ENCODE peak calls at places on chromosomes 2 and 18, in six cellular contexts. One of them, this sample, is unnamed.

GRCh38 chr2:18544171-18544570 is 16.3 kb downstream of the RDH14 start:
- DNase-seq in heart left ventricle: no peak
- DNase-seq in uterus: no peak
- DNase-seq in CD8-positive, alpha-beta T cell: no peak
- DNase-seq in AG04450: no peak
- DNase-seq in astrocyte of the spinal cord: no peak
- DNase-seq in this sample: peak; percentile 13

GRCh38 chr2:71379086-71379485 is 47.5 kb downstream of the ZNF638 start:
- DNase-seq in heart left ventricle: no peak
- DNase-seq in uterus: no peak
- DNase-seq in CD8-positive, alpha-beta T cell: no peak
- DNase-seq in AG04450: peak; percentile 27
- DNase-seq in astrocyte of the spinal cord: peak; percentile 85
- DNase-seq in this sample: peak; percentile 67

GRCh38 chr2:169260246-169260645 is 102.1 kb downstream of the LRP2 start:
- DNase-seq in heart left ventricle: no peak
- DNase-seq in uterus: no peak
- DNase-seq in CD8-positive, alpha-beta T cell: no peak
- DNase-seq in AG04450: no peak
- DNase-seq in astrocyte of the spinal cord: no peak
- DNase-seq in this sample: no peak

GRCh38 chr2:219500135-219500534 is 1.4 kb downstream of the GMPPA start:
- DNase-seq in heart left ventricle: no peak
- DNase-seq in uterus: no peak
- DNase-seq in CD8-positive, alpha-beta T cell: peak; percentile 1
- DNase-seq in AG04450: no peak
- DNase-seq in astrocyte of the spinal cord: no peak
- DNase-seq in this sample: no peak

GRCh38 chr2:33377048-33377447 is 99.4 kb upstream of the RASGRP3 start:
- DNase-seq in heart left ventricle: no peak
- DNase-seq in uterus: no peak
- DNase-seq in CD8-positive, alpha-beta T cell: no peak
- DNase-seq in AG04450: no peak
- DNase-seq in astrocyte of the spinal cord: no peak
- DNase-seq in this sample: no peak

GRCh38 chr2:30732876-30733275 is 74.4 kb downstream of the CAPN13 start:
- DNase-seq in heart left ventricle: no peak
- DNase-seq in uterus: no peak
- DNase-seq in CD8-positive, alpha-beta T cell: no peak
- DNase-seq in AG04450: no peak
- DNase-seq in astrocyte of the spinal cord: no peak
- DNase-seq in this sample: no peak

GRCh38 chr18:61502472-61502871 is 169.2 kb downstream of the CDH20 start:
- DNase-seq in heart left ventricle: no peak
- DNase-seq in uterus: peak; percentile 22
- DNase-seq in CD8-positive, alpha-beta T cell: no peak
- DNase-seq in AG04450: peak; percentile 32
- DNase-seq in astrocyte of the spinal cord: peak; percentile 65
- DNase-seq in this sample: peak; percentile 64

GRCh38 chr18:24535831-24536230 is 75.4 kb downstream of the HRH4 start:
- DNase-seq in heart left ventricle: no peak
- DNase-seq in uterus: no peak
- DNase-seq in CD8-positive, alpha-beta T cell: no peak
- DNase-seq in AG04450: no peak
- DNase-seq in astrocyte of the spinal cord: no peak
- DNase-seq in this sample: no peak

GRCh38 chr2:239309398-239310245 is 91.2 kb downstream of the HDAC4 start:
- DNase-seq in heart left ventricle: no peak
- DNase-seq in uterus: peak; percentile 31
- DNase-seq in CD8-positive, alpha-beta T cell: no peak
- DNase-seq in AG04450: no peak
- DNase-seq in astrocyte of the spinal cord: no peak
- DNase-seq in this sample: no peak

GRCh38 chr2:127403460-127403859 is 14.8 kb upstream of the PROC start:
- DNase-seq in heart left ventricle: no peak
- DNase-seq in uterus: no peak
- DNase-seq in CD8-positive, alpha-beta T cell: no peak
- DNase-seq in AG04450: no peak
- DNase-seq in astrocyte of the spinal cord: no peak
- DNase-seq in this sample: no peak

GRCh38 chr2:165697727-165698620 is 96.1 kb downstream of the GALNT3 start:
- DNase-seq in heart left ventricle: no peak
- DNase-seq in uterus: no peak
- DNase-seq in CD8-positive, alpha-beta T cell: no peak
- DNase-seq in AG04450: no peak
- DNase-seq in astrocyte of the spinal cord: no peak
- DNase-seq in this sample: no peak

GRCh38 chr2:144170172-144170571 is 349.7 kb downstream of the ZEB2 start:
- DNase-seq in heart left ventricle: no peak
- DNase-seq in uterus: no peak
- DNase-seq in CD8-positive, alpha-beta T cell: no peak
- DNase-seq in AG04450: no peak
- DNase-seq in astrocyte of the spinal cord: no peak
- DNase-seq in this sample: no peak

GRCh38 chr2:8676915-8677645 is 4.8 kb upstream of the ID2 start:
- DNase-seq in heart left ventricle: no peak
- DNase-seq in uterus: no peak
- DNase-seq in CD8-positive, alpha-beta T cell: no peak
- DNase-seq in AG04450: no peak
- DNase-seq in astrocyte of the spinal cord: no peak
- DNase-seq in this sample: no peak

GRCh38 chr2:207796585-207797350 is 27.1 kb upstream of the FZD5 start:
- DNase-seq in heart left ventricle: no peak
- DNase-seq in uterus: no peak
- DNase-seq in CD8-positive, alpha-beta T cell: no peak
- DNase-seq in AG04450: no peak
- DNase-seq in astrocyte of the spinal cord: no peak
- DNase-seq in this sample: peak; percentile 47

GRCh38 chr2:102356381-102356712 is 751 bp downstream of the IL18R1 start:
- DNase-seq in heart left ventricle: no peak
- DNase-seq in uterus: no peak
- DNase-seq in CD8-positive, alpha-beta T cell: no peak
- DNase-seq in AG04450: no peak
- DNase-seq in astrocyte of the spinal cord: no peak
- DNase-seq in this sample: no peak

GRCh38 chr2:108643450-108643849 is 75.8 kb upstream of the RANBP2 start:
- DNase-seq in heart left ventricle: no peak
- DNase-seq in uterus: no peak
- DNase-seq in CD8-positive, alpha-beta T cell: no peak
- DNase-seq in AG04450: no peak
- DNase-seq in astrocyte of the spinal cord: no peak
- DNase-seq in this sample: no peak

GRCh38 chr2:111209045-111209514 is 88.4 kb downstream of the BCL2L11 start:
- DNase-seq in heart left ventricle: no peak
- DNase-seq in uterus: no peak
- DNase-seq in CD8-positive, alpha-beta T cell: no peak
- DNase-seq in AG04450: peak; percentile 68
- DNase-seq in astrocyte of the spinal cord: peak; percentile 87
- DNase-seq in this sample: peak; percentile 61

GRCh38 chr2:160367887-160368286 is 125.7 kb downstream of the RBMS1 start:
- DNase-seq in heart left ventricle: no peak
- DNase-seq in uterus: no peak
- DNase-seq in CD8-positive, alpha-beta T cell: no peak
- DNase-seq in AG04450: peak; percentile 94
- DNase-seq in astrocyte of the spinal cord: peak; percentile 98
- DNase-seq in this sample: no peak

DNA sequence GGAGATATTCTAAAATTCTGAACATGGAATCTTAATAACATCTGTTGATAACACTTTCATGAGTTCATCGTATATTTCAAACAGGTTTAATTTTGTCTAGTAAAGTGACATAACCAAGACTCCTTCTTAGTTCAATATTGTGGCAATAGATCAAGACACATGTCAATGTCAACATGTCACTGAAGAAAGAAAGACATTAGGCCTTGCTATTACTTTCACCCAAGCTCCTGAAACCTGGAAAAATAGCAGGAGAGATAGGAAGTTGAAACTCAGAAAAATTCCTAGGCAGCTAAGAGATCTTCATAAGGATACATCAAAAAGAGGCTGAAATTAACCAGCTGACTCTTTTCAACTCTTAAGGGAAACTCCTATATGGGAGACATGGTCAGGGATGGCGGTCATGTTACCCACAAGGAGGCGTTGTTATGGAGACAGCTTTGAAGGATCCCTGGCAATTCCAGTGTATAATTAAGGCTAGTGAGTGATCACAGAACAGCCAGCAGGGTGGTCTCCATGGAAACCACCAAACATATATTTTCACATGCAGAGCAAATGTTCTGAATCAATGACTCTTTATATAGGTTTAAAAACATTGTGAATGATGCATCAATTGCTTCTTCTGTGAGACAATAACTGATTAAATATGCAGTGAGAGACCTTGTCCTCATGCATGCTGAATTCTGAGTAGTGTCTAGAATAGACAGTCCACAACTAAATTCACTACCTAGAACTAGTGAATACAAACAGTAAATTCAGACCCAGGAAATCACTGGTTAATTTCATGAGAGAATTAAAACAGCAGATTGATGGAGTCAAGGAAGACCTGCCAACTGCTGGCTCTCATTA is 115.3 kb upstream of the RIOK3 start:
- DNase-seq in heart left ventricle: no peak
- DNase-seq in uterus: no peak
- DNase-seq in CD8-positive, alpha-beta T cell: no peak
- DNase-seq in AG04450: peak; percentile 30
- DNase-seq in astrocyte of the spinal cord: peak; percentile 71
- DNase-seq in this sample: peak; percentile 7
- TF ChIP-seq CTCF in heart left ventricle: no peak
- TF ChIP-seq CTCF in uterus: no peak
- TF ChIP-seq CTCF in CD8-positive, alpha-beta T cell: no peak
- TF ChIP-seq CTCF in AG04450: no peak
- TF ChIP-seq CTCF in astrocyte of the spinal cord: no peak
- TF ChIP-seq CTCF in this sample: no peak

DNA sequence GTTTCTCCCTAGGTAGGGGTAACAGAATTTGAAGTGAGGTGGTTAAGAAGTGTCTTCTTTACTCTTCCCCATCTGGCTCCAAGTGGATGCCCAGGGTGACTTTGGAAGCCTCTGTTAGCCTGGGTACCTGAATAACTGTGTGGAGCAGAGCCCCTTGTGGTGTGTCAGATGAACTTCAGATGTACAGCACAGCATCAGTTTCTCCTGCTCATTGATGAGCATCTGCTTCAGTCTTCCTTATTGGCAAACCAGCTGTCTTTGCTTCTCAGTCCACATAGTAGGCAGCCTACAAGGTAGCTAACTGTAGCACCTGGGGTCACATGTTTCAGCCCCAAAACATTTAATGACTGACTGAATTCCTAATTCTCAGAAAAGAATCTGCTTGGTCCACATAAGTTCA is 56.2 kb upstream of the ATP8B1 start:
- DNase-seq in heart left ventricle: no peak
- DNase-seq in uterus: no peak
- DNase-seq in CD8-positive, alpha-beta T cell: no peak
- DNase-seq in AG04450: no peak
- DNase-seq in astrocyte of the spinal cord: peak; percentile 14
- DNase-seq in this sample: peak; percentile 64
- TF ChIP-seq CTCF in heart left ventricle: no peak
- TF ChIP-seq CTCF in uterus: no peak
- TF ChIP-seq CTCF in CD8-positive, alpha-beta T cell: no peak
- TF ChIP-seq CTCF in AG04450: peak; percentile 40
- TF ChIP-seq CTCF in astrocyte of the spinal cord: peak; percentile 54
- TF ChIP-seq CTCF in this sample: peak; percentile 72

GRCh38 chr18:80159713-80160636 is 50.9 kb downstream of the ADNP2 start:
- DNase-seq in heart left ventricle: no peak
- DNase-seq in uterus: no peak
- DNase-seq in CD8-positive, alpha-beta T cell: peak; percentile 40
- DNase-seq in AG04450: no peak
- DNase-seq in astrocyte of the spinal cord: no peak
- DNase-seq in this sample: no peak
- TF ChIP-seq CTCF in heart left ventricle: peak; percentile 56
- TF ChIP-seq CTCF in uterus: peak; percentile 46
- TF ChIP-seq CTCF in CD8-positive, alpha-beta T cell: peak; percentile 66
- TF ChIP-seq CTCF in AG04450: peak; percentile 37
- TF ChIP-seq CTCF in astrocyte of the spinal cord: peak; percentile 54
- TF ChIP-seq CTCF in this sample: no peak

DNA sequence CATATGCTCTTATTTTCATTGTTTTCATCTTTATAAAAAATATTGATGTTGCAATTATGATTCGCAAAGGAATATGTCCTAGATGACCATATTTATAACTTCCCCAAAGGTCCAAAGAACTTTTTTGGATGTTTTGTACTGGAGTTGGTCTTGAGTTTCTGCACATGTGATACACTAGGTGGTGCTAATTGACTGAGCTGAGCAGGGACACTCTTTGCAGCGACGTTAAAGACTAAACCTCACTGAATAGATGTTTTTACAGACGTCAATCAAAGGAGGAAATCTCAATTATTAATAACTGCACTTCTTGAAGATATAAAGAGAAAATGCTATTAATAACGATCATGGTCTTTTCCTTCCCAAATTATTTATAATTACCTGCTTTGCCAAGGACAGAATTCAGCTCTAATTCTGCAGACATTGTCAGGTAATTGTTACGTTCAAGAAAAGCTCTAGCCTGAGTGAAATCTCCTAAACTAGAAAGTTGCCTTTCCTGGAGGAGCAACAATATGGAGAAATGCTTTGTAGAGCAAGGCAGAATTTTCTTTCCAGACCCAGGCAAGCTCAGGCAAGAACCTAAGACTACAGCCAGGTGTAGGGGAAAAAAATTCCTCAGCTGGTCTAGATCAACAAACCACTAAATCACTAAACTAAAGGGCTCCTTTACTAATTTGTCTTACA is 119.3 kb upstream of the RBBP8 start:
- DNase-seq in heart left ventricle: no peak
- DNase-seq in uterus: no peak
- DNase-seq in CD8-positive, alpha-beta T cell: no peak
- DNase-seq in AG04450: no peak
- DNase-seq in astrocyte of the spinal cord: peak; percentile 58
- DNase-seq in this sample: peak; percentile 72
- TF ChIP-seq CTCF in heart left ventricle: peak; percentile 36
- TF ChIP-seq CTCF in uterus: peak; percentile 69
- TF ChIP-seq CTCF in CD8-positive, alpha-beta T cell: peak; percentile 27
- TF ChIP-seq CTCF in AG04450: peak; percentile 84
- TF ChIP-seq CTCF in astrocyte of the spinal cord: peak; percentile 77
- TF ChIP-seq CTCF in this sample: peak; percentile 81

DNA sequence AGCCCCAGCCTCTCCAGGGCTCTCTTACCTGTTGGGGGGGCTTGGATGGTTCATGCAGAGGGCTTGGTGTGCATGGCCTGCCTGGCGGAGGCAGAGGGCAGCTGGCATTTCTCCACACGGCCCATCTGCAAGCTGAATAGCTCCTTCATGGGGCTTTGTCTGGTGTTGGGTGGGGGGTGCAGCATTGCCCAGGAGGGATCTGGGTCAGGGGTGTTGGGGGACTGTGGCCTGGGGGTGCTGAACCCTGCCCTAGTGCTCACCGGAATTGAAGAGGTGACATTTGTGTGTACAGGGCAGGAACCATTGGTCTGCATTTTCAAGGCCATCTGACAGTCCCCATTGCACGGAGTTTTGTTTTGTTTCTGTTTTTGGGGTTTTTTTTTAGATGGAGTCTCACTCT is 58.8 kb upstream of the HAAO start:
- DNase-seq in heart left ventricle: no peak
- DNase-seq in uterus: peak; percentile 13
- DNase-seq in CD8-positive, alpha-beta T cell: no peak
- DNase-seq in AG04450: no peak
- DNase-seq in astrocyte of the spinal cord: no peak
- DNase-seq in this sample: no peak
- TF ChIP-seq CTCF in heart left ventricle: no peak
- TF ChIP-seq CTCF in uterus: no peak
- TF ChIP-seq CTCF in CD8-positive, alpha-beta T cell: no peak
- TF ChIP-seq CTCF in AG04450: no peak
- TF ChIP-seq CTCF in astrocyte of the spinal cord: no peak
- TF ChIP-seq CTCF in this sample: no peak

This sample was measured in epithelial cell of esophagus.